ENCODE peak calls at places on chromosomes 7 and 10, in nine cellular contexts. B is AG04449, E is HCT116, O is sigmoid colon, H is tibial artery, Y is BE2C, N is PC-9, W is PC-3, D is fibroblast of lung. A is an unnamed sample.

GRCh38 chr10:103888113-103888841 is 29.7 kb downstream of the STN1 start:
- DNase-seq in B (no peak), E (peak; percentile 61), O (peak; percentile 89), H (peak; percentile 75), Y (peak; percentile 85), N (peak; percentile 54), W (peak; percentile 83), D (peak; percentile 96), A (no peak)

GRCh38 chr7:150323682-150324365 is 479 bp upstream of the ACTR3C start:
- DNase-seq in B (no peak), E (no peak), O (no peak), H (no peak), Y (no peak), N (peak; percentile 46), W (peak; percentile 8), D (no peak), A (no peak)

GRCh38 chr7:158317238-158318205 is 270.1 kb downstream of the PTPRN2 start:
- DNase-seq in B (no peak), E (no peak), O (no peak), H (no peak), Y (peak; percentile 44), N (no peak), W (no peak), D (no peak), A (no peak)

GRCh38 chr7:93231264-93231663 is 902 bp upstream of the VPS50 start:
- DNase-seq in B (no peak), E (no peak), O (no peak), H (no peak), Y (no peak), N (peak; percentile 54), W (peak; percentile 36), D (no peak), A (no peak)

GRCh38 chr7:55179897-55180682 is 161.3 kb downstream of the EGFR start:
- DNase-seq in B (no peak), E (no peak), O (no peak), H (no peak), Y (peak; percentile 78), N (no peak), W (no peak), D (no peak), A (no peak)

GRCh38 chr7:17036584-17036983 is 154.8 kb upstream of the AGR3 start:
- DNase-seq in B (no peak), E (no peak), O (no peak), H (no peak), Y (no peak), N (no peak), W (no peak), D (no peak), A (no peak)

GRCh38 chr10:28120043-28120749 is 121.3 kb upstream of the ODAD2 start:
- DNase-seq in B (no peak), E (peak; percentile 90), O (no peak), H (no peak), Y (no peak), N (no peak), W (peak; percentile 44), D (peak; percentile 71), A (no peak)

GRCh38 chr7:146591976-146592375 is 475.4 kb downstream of the CNTNAP2 start:
- DNase-seq in B (no peak), E (no peak), O (no peak), H (no peak), Y (no peak), N (no peak), W (no peak), D (no peak), A (no peak)

DNA sequence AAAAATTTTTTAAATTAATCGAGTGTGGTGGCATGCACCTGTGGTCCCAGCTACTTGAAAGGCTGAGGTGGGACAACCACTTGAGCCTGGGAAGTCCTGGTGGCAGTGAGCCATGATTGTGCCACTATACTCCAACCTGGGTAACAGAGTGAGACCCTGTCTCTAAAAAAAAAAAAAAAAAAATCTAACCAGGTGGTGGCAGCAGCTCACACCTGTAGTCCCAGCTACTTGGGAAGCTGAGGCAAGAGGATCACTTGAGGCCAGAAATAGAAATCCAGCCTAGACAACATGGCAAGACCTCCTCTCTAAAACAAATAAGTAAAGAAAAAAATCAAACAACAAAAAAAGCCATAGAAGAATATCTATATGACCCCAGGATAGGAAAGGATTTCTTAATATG is 3.6 kb upstream of the MYOF start:
- DNase-seq in B (no peak), E (no peak), O (no peak), H (no peak), Y (no peak), N (no peak), W (no peak), D (no peak), A (no peak)
- TF ChIP-seq CTCF in B (no peak), E (peak; percentile 28), O (no peak), H (no peak), Y (no peak), N (no peak), W (no peak), D (no peak), A (no peak)

GRCh38 chr10:130933008-130933390 is 378.5 kb downstream of the TCERG1L start:
- DNase-seq in B (no peak), E (no peak), O (no peak), H (no peak), Y (no peak), N (no peak), W (no peak), D (no peak), A (no peak)

GRCh38 chr10:130935051-130935450 is 376.5 kb downstream of the TCERG1L start:
- DNase-seq in B (no peak), E (no peak), O (no peak), H (no peak), Y (no peak), N (no peak), W (no peak), D (no peak), A (no peak)

GRCh38 chr10:130935897-130936550 is 375.5 kb downstream of the TCERG1L start:
- DNase-seq in B (no peak), E (no peak), O (no peak), H (no peak), Y (no peak), N (no peak), W (no peak), D (no peak), A (no peak)

GRCh38 chr10:130932326-130933007 is 379.1 kb downstream of the TCERG1L start:
- DNase-seq in B (no peak), E (no peak), O (no peak), H (no peak), Y (no peak), N (no peak), W (no peak), D (no peak), A (no peak)

DNA sequence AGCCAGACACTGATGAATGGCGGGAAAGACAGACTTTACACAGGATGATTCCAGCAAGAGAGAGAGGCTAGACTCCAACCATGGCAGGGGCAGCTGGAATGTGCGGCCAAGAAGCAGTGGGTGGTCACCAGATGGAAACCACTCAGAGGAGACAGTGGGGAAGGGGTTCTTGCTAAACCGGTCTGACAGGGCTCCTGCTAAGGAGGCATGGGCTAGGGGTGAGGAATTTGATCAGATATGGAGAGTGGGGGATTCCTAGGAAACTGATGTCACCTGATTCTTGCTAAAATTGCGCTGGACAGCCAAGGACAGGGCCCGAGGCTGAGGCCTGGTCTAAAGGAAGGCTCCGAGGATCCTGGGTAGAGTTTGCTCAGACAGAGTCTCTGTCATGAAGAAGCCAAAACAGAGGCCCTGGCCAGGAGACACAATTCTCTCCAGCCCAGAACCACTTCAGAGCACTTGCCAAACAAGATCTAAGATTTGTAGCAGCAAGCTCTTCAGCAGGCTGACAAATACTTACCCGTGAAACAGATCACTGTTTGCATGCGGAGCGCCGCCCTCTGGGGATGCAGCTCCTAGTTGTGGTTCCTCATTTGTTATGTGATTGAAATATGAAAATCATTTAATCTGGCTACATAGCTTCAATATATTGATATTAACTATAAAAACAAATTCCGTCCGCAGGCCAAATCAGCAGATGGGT is 377.0 kb downstream of the TCERG1L start:
- DNase-seq in B (no peak), E (no peak), O (no peak), H (no peak), Y (no peak), N (no peak), W (no peak), D (no peak), A (no peak)
- H3K4me3 ChIP-seq in B (no peak overlapping the region), E (no peak overlapping the region), O (no peak overlapping the region), H (no peak overlapping the region), Y (no peak overlapping the region), N (no peak overlapping the region), W (no peak overlapping the region), D (no peak overlapping the region), A (no peak overlapping the region)

GRCh38 chr10:69010151-69010640 is 21.6 kb downstream of the KIFBP start:
- DNase-seq in B (no peak), E (no peak), O (no peak), H (no peak), Y (no peak), N (no peak), W (no peak), D (no peak), A (no peak)

GRCh38 chr10:69005704-69006103 is 17.1 kb downstream of the KIFBP start:
- DNase-seq in B (no peak), E (no peak), O (no peak), H (no peak), Y (no peak), N (no peak), W (no peak), D (no peak), A (no peak)

GRCh38 chr10:69007260-69007659 is 18.7 kb downstream of the KIFBP start:
- DNase-seq in B (no peak), E (no peak), O (no peak), H (no peak), Y (no peak), N (no peak), W (peak; percentile 33), D (no peak), A (no peak)

GRCh38 chr10:69009360-69009759 is 20.8 kb downstream of the KIFBP start:
- DNase-seq in B (no peak), E (no peak), O (no peak), H (no peak), Y (no peak), N (no peak), W (no peak), D (peak; percentile 92), A (no peak)

DNA sequence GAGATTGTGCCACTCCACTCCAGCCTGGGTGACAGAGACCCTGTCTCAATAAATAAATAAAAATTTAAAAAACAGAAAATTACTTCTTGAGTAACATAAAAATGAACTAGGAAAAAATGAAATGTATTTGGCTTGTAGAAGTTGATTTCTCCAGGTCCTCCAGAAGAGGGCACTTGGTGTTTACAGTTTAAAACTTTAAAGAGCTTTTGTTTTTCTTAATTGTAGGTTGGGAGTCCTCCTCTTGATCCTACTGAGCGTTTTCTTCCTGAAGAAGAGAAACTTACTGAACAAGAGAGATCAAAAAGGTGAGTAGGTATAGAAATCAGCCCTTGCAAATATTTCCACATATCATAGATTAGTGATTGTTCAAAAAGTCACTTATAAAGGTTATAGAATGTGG is 16.2 kb downstream of the KIFBP start:
- DNase-seq in B (no peak), E (peak; percentile 18), O (no peak), H (no peak), Y (no peak), N (peak; percentile 56), W (peak; percentile 80), D (peak; percentile 83), A (no peak)
- TF ChIP-seq CTCF in B (peak; percentile 43), E (peak; percentile 27), O (no peak), H (peak; percentile 47), Y (peak; percentile 39), N (peak; percentile 84), W (peak; percentile 89), D (peak; percentile 46), A (peak; percentile 19)

DNA sequence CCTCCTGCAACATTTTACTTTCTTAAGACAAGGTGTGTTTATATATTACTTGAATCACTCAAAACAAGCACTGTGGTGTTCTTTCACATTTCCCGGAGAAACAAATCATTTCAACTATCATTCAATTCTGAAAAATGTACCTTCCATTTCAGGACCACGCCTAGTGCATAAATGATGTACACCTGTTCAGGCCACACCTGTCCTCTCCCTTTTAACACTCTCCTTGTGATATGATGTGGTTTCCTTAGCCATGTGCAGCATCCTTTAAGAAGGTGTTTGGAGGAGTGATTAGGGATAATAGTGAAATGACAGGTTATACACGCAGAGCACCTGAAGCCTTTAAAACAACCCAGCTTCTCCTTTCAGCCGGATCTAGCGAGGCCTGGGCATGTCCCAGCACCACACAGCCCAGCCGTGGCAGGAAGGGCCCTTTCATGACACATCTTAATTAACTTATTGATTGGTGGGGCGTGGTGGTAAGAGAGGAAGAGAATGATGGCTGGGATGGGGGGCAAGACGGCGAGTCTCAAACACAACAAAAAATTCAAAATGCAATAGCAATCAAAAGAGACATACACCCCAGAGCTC is 26.9 kb downstream of the ABLIM1 start:
- DNase-seq in B (no peak), E (no peak), O (no peak), H (no peak), Y (no peak), N (no peak), W (no peak), D (no peak), A (no peak)
- H3K4me3 ChIP-seq in B (peak overlapping the region; percentile 68), E (peak overlapping the region; percentile 65), O (peak overlapping the region; percentile 61), H (peak overlapping the region; percentile 56), Y (peak overlapping the region; percentile 75), N (peak overlapping the region; percentile 54), W (peak overlapping the region; percentile 69), D (peak overlapping the region; percentile 69), A (peak overlapping the region; percentile 48)